ENCODE peak calls at places on chromosome 5, in nine cellular contexts. A is mucosa of descending colon, T is trophoblast cell, N is lower lobe of right lung, U is fibroblast of lung, O is heart right ventricle, X is SJSA1, J is kidney, S is fibroblast of the aortic adventitia. L is an unnamed sample.

GRCh38 chr5:61306531-61307195 is 25.4 kb upstream of the ZSWIM6 start:
- DNase-seq in A (no peak), T (peak; percentile 91), N (no peak), U (peak; percentile 89), O (no peak), X (peak; percentile 92), J (no peak), S (peak; percentile 84), L (peak; percentile 82)

GRCh38 chr5:137114529-137114928 is 384.6 kb downstream of the SPOCK1 start:
- DNase-seq in A (no peak), T (no peak), N (no peak), U (peak; percentile 83), O (no peak), X (no peak), J (no peak), S (peak; percentile 65), L (no peak)

GRCh38 chr5:95613514-95613913 is 6.4 kb upstream of the GPR150 start:
- DNase-seq in A (no peak), T (no peak), N (no peak), U (no peak), O (no peak), X (no peak), J (no peak), S (no peak), L (no peak)

GRCh38 chr5:138623053-138623452 is 47.9 kb upstream of the HSPA9 start:
- DNase-seq in A (no peak), T (no peak), N (no peak), U (peak; percentile 38), O (no peak), X (no peak), J (no peak), S (peak; percentile 92), L (peak; percentile 46)

GRCh38 chr5:661891-662750 is 31.0 kb downstream of the TPPP start:
- DNase-seq in A (no peak), T (no peak), N (peak; percentile 39), U (no peak), O (no peak), X (no peak), J (peak; percentile 69), S (no peak), L (no peak)

GRCh38 chr5:164998142-164998541 is 1492.7 kb downstream of the MAT2B start:
- DNase-seq in A (no peak), T (no peak), N (no peak), U (no peak), O (no peak), X (no peak), J (no peak), S (no peak), L (no peak)

GRCh38 chr5:83277953-83278352 is 193.6 kb upstream of the VCAN start:
- DNase-seq in A (no peak), T (no peak), N (no peak), U (no peak), O (no peak), X (no peak), J (no peak), S (no peak), L (no peak)

GRCh38 chr5:175325681-175326080 is 118.3 kb downstream of the DRD1 start:
- DNase-seq in A (no peak), T (no peak), N (no peak), U (peak; percentile 67), O (no peak), X (no peak), J (no peak), S (no peak), L (no peak)

GRCh38 chr5:89437450-89438435 is 554.8 kb upstream of the MEF2C start:
- DNase-seq in A (no peak), T (peak; percentile 7), N (no peak), U (peak; percentile 80), O (no peak), X (no peak), J (no peak), S (peak; percentile 3), L (peak; percentile 26)

GRCh38 chr5:123511290-123511647 is 708 bp upstream of the CSNK1G3 start:
- DNase-seq in A (no peak), T (peak; percentile 50), N (no peak), U (peak; percentile 87), O (no peak), X (no peak), J (no peak), S (peak; percentile 69), L (peak; percentile 69)

GRCh38 chr5:150989695-150990094 is 30.7 kb upstream of the GPX3 start:
- DNase-seq in A (no peak), T (no peak), N (no peak), U (no peak), O (no peak), X (no peak), J (no peak), S (no peak), L (no peak)

GRCh38 chr5:31197183-31197582 is 3.7 kb downstream of the CDH6 start:
- DNase-seq in A (no peak), T (no peak), N (no peak), U (peak; percentile 91), O (no peak), X (no peak), J (no peak), S (peak; percentile 92), L (peak; percentile 70)

GRCh38 chr5:180172447-180173197 is 36.4 kb downstream of the RASGEF1C start:
- DNase-seq in A (no peak), T (no peak), N (no peak), U (no peak), O (peak; percentile 28), X (no peak), J (no peak), S (peak; percentile 18), L (no peak)

GRCh38 chr5:134070648-134070978 is 43.9 kb upstream of the TCF7 start:
- DNase-seq in A (no peak), T (no peak), N (no peak), U (peak; percentile 35), O (no peak), X (no peak), J (no peak), S (peak; percentile 53), L (no peak)

GRCh38 chr5:45695680-45696093 is 493 bp downstream of the HCN1 start:
- DNase-seq in A (no peak), T (no peak), N (no peak), U (no peak), O (no peak), X (no peak), J (no peak), S (no peak), L (no peak)
- H3K4me3 ChIP-seq in A (no peak overlapping the region), T (peak overlapping the region; percentile 43), N (peak overlapping the region; percentile 22), U (no peak overlapping the region), O (peak overlapping the region; percentile 10), X (no peak overlapping the region), J (no peak overlapping the region), S (no peak overlapping the region), L (no peak overlapping the region)

GRCh38 chr5:62585306-62585705 is 6.7 kb downstream of the LRRC70 start:
- DNase-seq in A (no peak), T (no peak), N (no peak), U (no peak), O (no peak), X (no peak), J (no peak), S (no peak), L (no peak)
- H3K4me3 ChIP-seq in A (no peak overlapping the region), T (no peak overlapping the region), N (no peak overlapping the region), U (no peak overlapping the region), O (no peak overlapping the region), X (no peak overlapping the region), J (no peak overlapping the region), S (no peak overlapping the region), L (no peak overlapping the region)

DNA sequence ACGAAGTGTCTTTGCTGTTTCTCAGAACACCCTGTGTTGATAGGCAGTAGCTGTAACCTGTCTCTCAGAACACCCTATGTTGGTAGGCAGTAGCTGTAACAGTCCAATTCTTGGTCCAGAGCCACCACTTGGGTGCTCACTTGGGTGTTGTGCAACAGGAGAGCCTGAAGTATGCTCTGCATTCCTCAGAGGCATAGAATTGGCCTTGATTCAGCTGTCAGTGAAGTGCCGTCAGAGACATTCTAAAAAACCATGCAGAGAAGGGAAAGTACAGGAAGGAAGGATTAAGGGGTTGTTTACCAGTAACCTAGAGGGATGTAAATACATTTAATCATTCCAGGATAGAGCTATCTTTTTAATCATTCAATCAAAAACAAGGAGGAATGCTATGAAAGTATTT is 231.2 kb downstream of the ARRDC3 start:
- DNase-seq in A (no peak), T (peak; percentile 17), N (peak; percentile 74), U (peak; percentile 89), O (peak; percentile 55), X (peak; percentile 54), J (no peak), S (peak; percentile 91), L (peak; percentile 96)
- H3K4me3 ChIP-seq in A (no peak overlapping the region), T (no peak overlapping the region), N (no peak overlapping the region), U (no peak overlapping the region), O (no peak overlapping the region), X (no peak overlapping the region), J (no peak overlapping the region), S (no peak overlapping the region), L (no peak overlapping the region)

DNA sequence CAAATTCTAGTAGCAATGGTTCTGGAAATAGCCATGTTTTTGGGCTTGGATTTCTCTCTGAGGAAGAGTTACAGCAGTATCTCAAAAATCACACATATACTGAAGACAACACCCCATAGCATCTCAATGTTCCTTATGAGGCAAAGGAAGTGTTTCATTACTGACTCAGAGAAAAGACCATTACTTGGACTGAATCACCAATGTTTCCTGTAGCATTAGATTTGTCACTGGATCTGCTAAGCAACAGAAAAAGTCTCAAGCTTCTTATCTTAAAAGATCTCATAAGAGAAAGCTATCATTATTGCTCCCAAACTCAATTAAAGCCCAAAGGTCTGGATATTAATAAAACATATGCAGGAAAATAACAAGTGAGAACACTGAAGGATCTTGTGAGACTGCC is 272.4 kb downstream of the ADAMTS6 start:
- DNase-seq in A (no peak), T (no peak), N (no peak), U (peak; percentile 96), O (no peak), X (no peak), J (no peak), S (peak; percentile 86), L (peak; percentile 63)
- H3K4me3 ChIP-seq in A (no peak overlapping the region), T (no peak overlapping the region), N (no peak overlapping the region), U (no peak overlapping the region), O (no peak overlapping the region), X (no peak overlapping the region), J (no peak overlapping the region), S (no peak overlapping the region), L (no peak overlapping the region)

DNA sequence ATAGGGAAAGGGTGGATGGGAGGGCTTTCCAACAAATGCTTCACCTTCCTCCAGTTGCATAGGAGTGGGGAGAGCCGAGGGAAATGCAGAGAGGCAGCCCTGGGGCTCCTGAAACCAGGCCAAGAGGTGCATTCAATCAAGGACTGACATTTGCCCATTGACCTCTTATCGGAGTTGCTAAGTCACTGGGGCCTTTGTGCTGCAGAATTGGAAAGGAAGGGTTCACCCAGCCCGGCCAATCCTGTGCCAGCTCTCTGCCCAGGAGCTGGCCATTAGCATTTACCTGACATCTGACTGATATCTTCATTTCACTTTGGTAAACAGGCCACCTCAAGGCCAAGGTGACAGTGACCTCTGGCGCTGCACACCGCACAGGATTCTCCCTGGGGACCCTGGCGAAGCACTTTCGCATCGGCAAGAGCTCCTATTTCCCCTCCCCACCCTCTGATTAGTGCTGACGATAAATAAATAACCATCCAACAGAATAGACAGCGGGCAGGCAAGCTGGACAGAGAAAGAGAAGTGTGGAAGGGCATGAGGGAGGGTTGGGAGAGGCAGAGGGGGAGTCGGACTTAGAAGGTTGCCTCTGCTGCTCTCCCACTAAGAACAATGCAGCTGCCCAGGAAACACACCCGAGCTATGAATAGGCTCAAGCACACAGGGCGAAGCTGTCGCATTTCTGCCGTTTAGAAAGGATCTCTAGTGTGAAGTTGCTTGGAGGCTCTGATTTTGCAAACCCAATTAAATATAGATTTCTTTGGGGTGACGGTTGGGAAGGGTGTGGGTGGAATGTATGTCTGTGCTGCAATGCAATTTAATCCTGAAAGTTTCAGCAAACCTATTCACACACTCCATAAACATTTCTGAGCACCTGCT is 57.1 kb upstream of the BOD1 start:
- DNase-seq in A (no peak), T (no peak), N (no peak), U (no peak), O (no peak), X (no peak), J (no peak), S (no peak), L (no peak)
- H3K4me3 ChIP-seq in A (no peak overlapping the region), T (no peak overlapping the region), N (no peak overlapping the region), U (no peak overlapping the region), O (no peak overlapping the region), X (no peak overlapping the region), J (no peak overlapping the region), S (no peak overlapping the region), L (no peak overlapping the region)